ENCODE peak calls at places on chromosomes 1 and 21, in seven cellular contexts. One of them, this sample, is unnamed.

GRCh38 chr1:246491551-246492053 is 15.5 kb downstream of the SMYD3 start:
- DNase-seq in CD8-positive, alpha-beta T cell: no peak
- DNase-seq in left ventricle myocardium inferior: no peak
- DNase-seq in transverse colon: no peak
- DNase-seq in SJSA1: no peak
- DNase-seq in epithelial cell of prostate: no peak
- DNase-seq in suprapubic skin: no peak
- DNase-seq in this sample: no peak

GRCh38 chr1:47758341-47759237 is 238.6 kb downstream of the TRABD2B start:
- DNase-seq in SJSA1: no peak
- DNase-seq in epithelial cell of prostate: no peak
- DNase-seq in left ventricle myocardium inferior: no peak
- DNase-seq in transverse colon: no peak
- DNase-seq in CD8-positive, alpha-beta T cell: no peak
- DNase-seq in suprapubic skin: peak; percentile 71
- DNase-seq in this sample: peak; percentile 25

GRCh38 chr1:176102700-176103244 is 104.3 kb downstream of the COP1 start:
- DNase-seq in epithelial cell of prostate: no peak
- DNase-seq in left ventricle myocardium inferior: no peak
- DNase-seq in suprapubic skin: no peak
- DNase-seq in SJSA1: no peak
- DNase-seq in CD8-positive, alpha-beta T cell: no peak
- DNase-seq in transverse colon: no peak
- DNase-seq in this sample: no peak

GRCh38 chr1:234721476-234722266 is 111.7 kb upstream of the IRF2BP2 start:
- DNase-seq in transverse colon: peak; percentile 54
- DNase-seq in SJSA1: peak; percentile 64
- DNase-seq in CD8-positive, alpha-beta T cell: no peak
- DNase-seq in suprapubic skin: no peak
- DNase-seq in left ventricle myocardium inferior: peak; percentile 60
- DNase-seq in epithelial cell of prostate: no peak
- DNase-seq in this sample: no peak

GRCh38 chr1:55522982-55523381 is 307.8 kb upstream of the USP24 start:
- DNase-seq in suprapubic skin: no peak
- DNase-seq in epithelial cell of prostate: no peak
- DNase-seq in CD8-positive, alpha-beta T cell: no peak
- DNase-seq in transverse colon: no peak
- DNase-seq in left ventricle myocardium inferior: no peak
- DNase-seq in SJSA1: no peak
- DNase-seq in this sample: no peak

GRCh38 chr1:234631721-234632125 is 21.7 kb upstream of the IRF2BP2 start:
- DNase-seq in CD8-positive, alpha-beta T cell: no peak
- DNase-seq in suprapubic skin: no peak
- DNase-seq in SJSA1: peak; percentile 84
- DNase-seq in left ventricle myocardium inferior: no peak
- DNase-seq in epithelial cell of prostate: no peak
- DNase-seq in transverse colon: no peak
- DNase-seq in this sample: no peak

GRCh38 chr1:234525156-234525774 is 46.3 kb upstream of the TARBP1 start:
- DNase-seq in SJSA1: no peak
- DNase-seq in CD8-positive, alpha-beta T cell: no peak
- DNase-seq in epithelial cell of prostate: no peak
- DNase-seq in suprapubic skin: no peak
- DNase-seq in left ventricle myocardium inferior: no peak
- DNase-seq in transverse colon: no peak
- DNase-seq in this sample: no peak

GRCh38 chr1:53964109-53964508 is 18.0 kb downstream of the LRRC42 start:
- DNase-seq in epithelial cell of prostate: no peak
- DNase-seq in SJSA1: no peak
- DNase-seq in CD8-positive, alpha-beta T cell: no peak
- DNase-seq in left ventricle myocardium inferior: no peak
- DNase-seq in suprapubic skin: no peak
- DNase-seq in transverse colon: no peak
- DNase-seq in this sample: no peak

GRCh38 chr1:158794247-158794646 is 13.2 kb upstream of the OR6N2 start:
- DNase-seq in epithelial cell of prostate: no peak
- DNase-seq in transverse colon: no peak
- DNase-seq in left ventricle myocardium inferior: no peak
- DNase-seq in suprapubic skin: no peak
- DNase-seq in CD8-positive, alpha-beta T cell: no peak
- DNase-seq in SJSA1: no peak
- DNase-seq in this sample: no peak

GRCh38 chr1:150805899-150806298 is 2.2 kb downstream of the CTSK start:
- DNase-seq in suprapubic skin: no peak
- DNase-seq in epithelial cell of prostate: no peak
- DNase-seq in transverse colon: no peak
- DNase-seq in CD8-positive, alpha-beta T cell: no peak
- DNase-seq in SJSA1: no peak
- DNase-seq in left ventricle myocardium inferior: no peak
- DNase-seq in this sample: no peak

GRCh38 chr1:178819123-178819522 is 51.8 kb downstream of the ANGPTL1 start:
- DNase-seq in CD8-positive, alpha-beta T cell: no peak
- DNase-seq in suprapubic skin: no peak
- DNase-seq in SJSA1: no peak
- DNase-seq in left ventricle myocardium inferior: no peak
- DNase-seq in transverse colon: no peak
- DNase-seq in epithelial cell of prostate: no peak
- DNase-seq in this sample: no peak

GRCh38 chr1:91559046-91559750 is 58.5 kb downstream of the CDC7 start:
- DNase-seq in SJSA1: no peak
- DNase-seq in epithelial cell of prostate: no peak
- DNase-seq in suprapubic skin: no peak
- DNase-seq in CD8-positive, alpha-beta T cell: no peak
- DNase-seq in transverse colon: no peak
- DNase-seq in left ventricle myocardium inferior: no peak
- DNase-seq in this sample: no peak

GRCh38 chr1:9316080-9316444 is 23.4 kb downstream of the SPSB1 start:
- DNase-seq in suprapubic skin: no peak
- DNase-seq in left ventricle myocardium inferior: no peak
- DNase-seq in CD8-positive, alpha-beta T cell: no peak
- DNase-seq in SJSA1: no peak
- DNase-seq in transverse colon: no peak
- DNase-seq in epithelial cell of prostate: no peak
- DNase-seq in this sample: no peak

GRCh38 chr1:168906367-168906766 is 177.4 kb upstream of the DPT start:
- DNase-seq in epithelial cell of prostate: no peak
- DNase-seq in left ventricle myocardium inferior: no peak
- DNase-seq in transverse colon: no peak
- DNase-seq in SJSA1: no peak
- DNase-seq in suprapubic skin: no peak
- DNase-seq in CD8-positive, alpha-beta T cell: no peak
- DNase-seq in this sample: no peak

GRCh38 chr1:209080170-209080781 is 503.2 kb upstream of the CAMK1G start:
- DNase-seq in transverse colon: no peak
- DNase-seq in suprapubic skin: no peak
- DNase-seq in epithelial cell of prostate: no peak
- DNase-seq in SJSA1: peak; percentile 68
- DNase-seq in left ventricle myocardium inferior: no peak
- DNase-seq in CD8-positive, alpha-beta T cell: no peak
- DNase-seq in this sample: no peak

GRCh38 chr1:185681034-185681633 is 53.1 kb upstream of the HMCN1 start:
- DNase-seq in suprapubic skin: no peak
- DNase-seq in epithelial cell of prostate: no peak
- DNase-seq in SJSA1: no peak
- DNase-seq in CD8-positive, alpha-beta T cell: no peak
- DNase-seq in transverse colon: no peak
- DNase-seq in left ventricle myocardium inferior: no peak
- DNase-seq in this sample: no peak

GRCh38 chr1:175169305-175170018 is 23.1 kb downstream of the KIAA0040 start:
- DNase-seq in CD8-positive, alpha-beta T cell: no peak
- DNase-seq in transverse colon: no peak
- DNase-seq in SJSA1: peak; percentile 52
- DNase-seq in suprapubic skin: no peak
- DNase-seq in left ventricle myocardium inferior: no peak
- DNase-seq in epithelial cell of prostate: peak; percentile 56
- DNase-seq in this sample: no peak

GRCh38 chr1:223202376-223202775 is 59.3 kb upstream of the TLR5 start:
- DNase-seq in suprapubic skin: no peak
- DNase-seq in left ventricle myocardium inferior: no peak
- DNase-seq in transverse colon: no peak
- DNase-seq in epithelial cell of prostate: no peak
- DNase-seq in CD8-positive, alpha-beta T cell: no peak
- DNase-seq in SJSA1: no peak
- DNase-seq in this sample: no peak

GRCh38 chr1:227891955-227892871 is 55.5 kb downstream of the WNT9A start:
- DNase-seq in left ventricle myocardium inferior: no peak
- DNase-seq in SJSA1: peak; percentile 58
- DNase-seq in transverse colon: peak; percentile 3
- DNase-seq in suprapubic skin: peak; percentile 71
- DNase-seq in CD8-positive, alpha-beta T cell: no peak
- DNase-seq in epithelial cell of prostate: no peak
- DNase-seq in this sample: peak; percentile 20

GRCh38 chr1:43229831-43230780 is 39.7 kb upstream of the TMEM125 start:
- DNase-seq in left ventricle myocardium inferior: no peak
- DNase-seq in transverse colon: no peak
- DNase-seq in SJSA1: no peak
- DNase-seq in suprapubic skin: no peak
- DNase-seq in CD8-positive, alpha-beta T cell: no peak
- DNase-seq in epithelial cell of prostate: no peak
- DNase-seq in this sample: no peak

GRCh38 chr21:41373253-41373652 is 11.4 kb downstream of the MX2 start:
- DNase-seq in CD8-positive, alpha-beta T cell: no peak
- DNase-seq in SJSA1: no peak
- DNase-seq in epithelial cell of prostate: no peak
- DNase-seq in transverse colon: no peak
- DNase-seq in left ventricle myocardium inferior: no peak
- DNase-seq in suprapubic skin: no peak
- DNase-seq in this sample: no peak

GRCh38 chr1:16155537-16156410 is at the start of gene EPHA2:
- DNase-seq in CD8-positive, alpha-beta T cell: no peak
- DNase-seq in transverse colon: peak; percentile 94
- DNase-seq in suprapubic skin: peak; percentile 95
- DNase-seq in epithelial cell of prostate: peak; percentile 64
- DNase-seq in left ventricle myocardium inferior: peak; percentile 91
- DNase-seq in SJSA1: peak; percentile 97
- DNase-seq in this sample: peak; percentile 94

GRCh38 chr1:6535214-6535613 is 19.1 kb downstream of the NOL9 start:
- DNase-seq in left ventricle myocardium inferior: no peak
- DNase-seq in transverse colon: no peak
- DNase-seq in epithelial cell of prostate: no peak
- DNase-seq in suprapubic skin: no peak
- DNase-seq in SJSA1: no peak
- DNase-seq in CD8-positive, alpha-beta T cell: no peak
- DNase-seq in this sample: no peak

DNA sequence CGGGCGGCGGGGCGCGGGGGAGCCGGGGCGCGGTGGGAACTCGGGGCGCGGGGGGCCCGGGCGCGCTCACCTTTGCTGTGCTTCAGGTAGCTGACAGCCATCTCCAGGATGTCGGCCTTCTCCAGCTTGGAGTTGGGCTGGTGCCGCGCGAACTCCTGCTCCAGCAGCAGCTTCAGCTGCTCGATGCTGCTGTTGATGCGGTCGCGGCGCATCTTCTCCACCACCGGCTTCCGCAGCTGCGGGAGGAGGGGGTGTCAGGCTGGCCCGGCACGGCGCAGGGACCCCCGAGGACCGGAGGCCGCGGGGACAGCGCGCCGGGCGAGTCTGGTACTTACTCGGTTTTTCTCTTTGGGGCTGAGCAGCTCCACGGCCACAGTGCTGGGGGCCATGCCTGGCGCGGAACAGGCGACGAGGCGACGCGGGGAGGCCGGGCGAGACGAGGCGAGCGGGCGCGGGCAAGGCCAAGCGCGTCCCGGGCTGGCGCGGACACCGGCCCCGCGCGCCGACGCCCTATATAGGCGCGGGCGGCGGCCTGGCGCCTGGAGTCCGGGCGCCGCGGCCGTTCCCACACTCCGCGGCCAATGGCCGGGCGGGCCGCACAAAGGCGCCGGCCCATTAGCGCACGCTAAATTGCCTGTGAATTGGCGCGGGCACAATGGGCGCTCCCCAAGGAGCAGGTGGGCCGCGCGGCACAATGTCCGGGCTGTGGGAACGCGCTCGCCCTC is at the start of gene HES5:
- DNase-seq in epithelial cell of prostate: no peak
- DNase-seq in CD8-positive, alpha-beta T cell: no peak
- DNase-seq in transverse colon: peak; percentile 65
- DNase-seq in left ventricle myocardium inferior: peak; percentile 50
- DNase-seq in SJSA1: no peak
- DNase-seq in suprapubic skin: no peak
- DNase-seq in this sample: no peak
- H3K27ac ChIP-seq in epithelial cell of prostate: peak within 1 kb of the TSS; percentile 50
- H3K27ac ChIP-seq in CD8-positive, alpha-beta T cell: no peak within 1 kb of the TSS
- H3K27ac ChIP-seq in transverse colon: peak within 1 kb of the TSS; percentile 51
- H3K27ac ChIP-seq in left ventricle myocardium inferior: peak within 1 kb of the TSS; percentile 92
- H3K27ac ChIP-seq in SJSA1: no peak within 1 kb of the TSS
- H3K27ac ChIP-seq in suprapubic skin: peak within 1 kb of the TSS; percentile 57
- H3K27ac ChIP-seq in this sample: peak within 1 kb of the TSS; percentile 87

DNA sequence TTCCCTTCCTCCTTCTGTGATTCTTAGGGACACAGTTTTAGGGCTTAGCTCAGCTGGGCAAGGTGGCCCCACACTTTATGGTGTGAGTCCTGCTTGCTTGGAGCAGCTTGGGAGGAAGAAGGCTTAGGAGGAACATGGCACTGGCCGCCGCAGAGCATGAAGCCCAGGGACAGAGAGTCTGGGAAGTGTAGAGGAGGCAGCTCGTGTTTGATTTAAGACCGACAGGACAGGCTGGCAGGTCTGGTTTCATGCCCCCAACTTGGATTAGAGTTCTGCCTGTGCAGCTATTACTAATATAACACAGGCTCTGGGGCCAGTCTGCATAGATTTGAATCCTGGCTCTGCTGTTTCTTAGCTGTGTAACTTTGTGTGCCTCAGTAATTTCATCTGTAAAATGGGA is 229.4 kb upstream of the CSF3R start:
- DNase-seq in CD8-positive, alpha-beta T cell: no peak
- DNase-seq in suprapubic skin: no peak
- DNase-seq in SJSA1: no peak
- DNase-seq in transverse colon: no peak
- DNase-seq in left ventricle myocardium inferior: no peak
- DNase-seq in epithelial cell of prostate: no peak
- DNase-seq in this sample: no peak
- H3K27ac ChIP-seq in CD8-positive, alpha-beta T cell: no peak overlapping the region
- H3K27ac ChIP-seq in suprapubic skin: no peak overlapping the region
- H3K27ac ChIP-seq in SJSA1: no peak overlapping the region
- H3K27ac ChIP-seq in transverse colon: no peak overlapping the region
- H3K27ac ChIP-seq in left ventricle myocardium inferior: no peak overlapping the region
- H3K27ac ChIP-seq in epithelial cell of prostate: no peak overlapping the region
- H3K27ac ChIP-seq in this sample: no peak overlapping the region

GRCh38 chr1:94418664-94419655 is 771 bp downstream of the ABCD3 start:
- DNase-seq in SJSA1: peak; percentile 54
- DNase-seq in left ventricle myocardium inferior: peak; percentile 19
- DNase-seq in CD8-positive, alpha-beta T cell: no peak
- DNase-seq in suprapubic skin: no peak
- DNase-seq in transverse colon: peak; percentile 50
- DNase-seq in epithelial cell of prostate: no peak
- DNase-seq in this sample: no peak
- H3K27ac ChIP-seq in SJSA1: no peak overlapping the region
- H3K27ac ChIP-seq in left ventricle myocardium inferior: peak overlapping the region; percentile 92
- H3K27ac ChIP-seq in CD8-positive, alpha-beta T cell: peak overlapping the region; percentile 67
- H3K27ac ChIP-seq in suprapubic skin: peak overlapping the region; percentile 98
- H3K27ac ChIP-seq in transverse colon: peak overlapping the region; percentile 95
- H3K27ac ChIP-seq in epithelial cell of prostate: peak overlapping the region; percentile 66
- H3K27ac ChIP-seq in this sample: peak overlapping the region; percentile 64

DNA sequence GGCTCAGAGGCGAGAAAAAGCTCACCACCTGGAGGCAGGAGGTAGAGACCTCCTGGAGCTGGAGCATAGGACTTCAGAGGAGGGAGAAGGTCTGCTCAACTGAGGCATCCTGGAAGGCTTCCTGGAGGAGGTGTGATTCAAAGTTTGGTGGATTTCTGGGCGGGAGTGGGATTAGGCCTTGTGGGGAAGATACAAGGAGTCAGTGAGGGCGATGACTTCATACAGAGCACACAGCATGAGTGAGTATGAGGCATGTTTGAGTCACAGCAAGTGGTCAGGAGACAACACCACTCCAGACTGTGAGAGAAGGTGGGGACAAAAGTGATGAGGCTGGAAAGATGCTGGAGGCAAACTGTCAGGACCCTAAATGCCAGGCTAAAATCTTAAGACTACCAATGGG is 77.6 kb downstream of the MATN1 start:
- DNase-seq in SJSA1: no peak
- DNase-seq in CD8-positive, alpha-beta T cell: no peak
- DNase-seq in left ventricle myocardium inferior: no peak
- DNase-seq in epithelial cell of prostate: peak; percentile 76
- DNase-seq in suprapubic skin: no peak
- DNase-seq in transverse colon: no peak
- DNase-seq in this sample: no peak
- H3K27ac ChIP-seq in SJSA1: no peak overlapping the region
- H3K27ac ChIP-seq in CD8-positive, alpha-beta T cell: no peak overlapping the region
- H3K27ac ChIP-seq in left ventricle myocardium inferior: no peak overlapping the region
- H3K27ac ChIP-seq in epithelial cell of prostate: peak overlapping the region; percentile 99
- H3K27ac ChIP-seq in suprapubic skin: no peak overlapping the region
- H3K27ac ChIP-seq in transverse colon: no peak overlapping the region
- H3K27ac ChIP-seq in this sample: no peak overlapping the region

This sample was measured in RWPE2.